ENCODE peak calls at places on chromosome 16, in four cellular contexts. One of them, this sample, is unnamed.

GRCh38 chr16:12081048-12081404 is 104.5 kb downstream of the SNX29 start:
- DNase-seq in NCI-H1436: no peak
- DNase-seq in KG1: no peak
- DNase-seq in A549: no peak
- DNase-seq in this sample: no peak

GRCh38 chr16:70520612-70521297 is 2.6 kb downstream of the COG4 start:
- DNase-seq in NCI-H1436: no peak
- DNase-seq in KG1: peak
- DNase-seq in A549: no peak
- DNase-seq in this sample: peak

GRCh38 chr16:79723583-79724168 is 123.1 kb upstream of the MAF start:
- DNase-seq in NCI-H1436: no peak
- DNase-seq in KG1: no peak
- DNase-seq in A549: no peak
- DNase-seq in this sample: no peak

GRCh38 chr16:10205688-10206087 is 23.5 kb upstream of the GRIN2A start:
- DNase-seq in NCI-H1436: no peak
- DNase-seq in KG1: no peak
- DNase-seq in A549: no peak
- DNase-seq in this sample: no peak

GRCh38 chr16:7755347-7755746 is 422.7 kb downstream of the RBFOX1 start:
- DNase-seq in NCI-H1436: no peak
- DNase-seq in KG1: no peak
- DNase-seq in A549: no peak
- DNase-seq in this sample: no peak

GRCh38 chr16:1812732-1813163 is 13.9 kb downstream of the HAGH start:
- DNase-seq in NCI-H1436: no peak
- DNase-seq in KG1: no peak
- DNase-seq in A549: peak
- DNase-seq in this sample: no peak

GRCh38 chr16:78478267-78478821 is 378.9 kb downstream of the WWOX start:
- DNase-seq in NCI-H1436: peak
- DNase-seq in KG1: no peak
- DNase-seq in A549: peak
- DNase-seq in this sample: no peak

GRCh38 chr16:88810166-88810867 is 1.4 kb downstream of the APRT start:
- DNase-seq in NCI-H1436: no peak
- DNase-seq in KG1: no peak
- DNase-seq in A549: no peak
- DNase-seq in this sample: no peak

GRCh38 chr16:69307091-69307490 is 4.1 kb upstream of the VPS4A start:
- DNase-seq in NCI-H1436: no peak
- DNase-seq in KG1: no peak
- DNase-seq in A549: no peak
- DNase-seq in this sample: no peak

GRCh38 chr16:83681421-83681820 is 126.4 kb upstream of the HSBP1 start:
- DNase-seq in NCI-H1436: no peak
- DNase-seq in KG1: no peak
- DNase-seq in A549: no peak
- DNase-seq in this sample: no peak

GRCh38 chr16:26058326-26058725 is 366.6 kb downstream of the HS3ST4 start:
- DNase-seq in NCI-H1436: no peak
- DNase-seq in KG1: no peak
- DNase-seq in A549: no peak
- DNase-seq in this sample: no peak